ENCODE peak calls at places on chromosomes 3 and 15, in seven cellular contexts. One of them, this sample, is unnamed. For H3K4me1 and H3K36me3, the result is how much of the 10 kb centered on the place peaks cover.

GRCh38 chr3:114565201-114565600 is 271.4 kb downstream of the TIGIT start:
- DNase-seq in IMR-90: no peak
- DNase-seq in heart left ventricle: peak
- DNase-seq in transverse colon: peak
- DNase-seq in stomach: no peak
- DNase-seq in endothelial cell of umbilical vein: no peak
- DNase-seq in esophagus squamous epithelium: no peak
- DNase-seq in this sample: peak

GRCh38 chr3:98243843-98244242 is 20.2 kb upstream of the OR5H6 start:
- DNase-seq in IMR-90: no peak
- DNase-seq in heart left ventricle: no peak
- DNase-seq in transverse colon: no peak
- DNase-seq in stomach: no peak
- DNase-seq in endothelial cell of umbilical vein: no peak
- DNase-seq in esophagus squamous epithelium: no peak
- DNase-seq in this sample: no peak

GRCh38 chr3:42371776-42372175 is 38.6 kb downstream of the LYZL4 start:
- DNase-seq in IMR-90: no peak
- DNase-seq in heart left ventricle: no peak
- DNase-seq in transverse colon: no peak
- DNase-seq in stomach: no peak
- DNase-seq in endothelial cell of umbilical vein: no peak
- DNase-seq in esophagus squamous epithelium: no peak
- DNase-seq in this sample: no peak

GRCh38 chr3:138675393-138675792 is 66.8 kb downstream of the FAIM start:
- DNase-seq in IMR-90: peak
- DNase-seq in heart left ventricle: no peak
- DNase-seq in transverse colon: no peak
- DNase-seq in stomach: no peak
- DNase-seq in endothelial cell of umbilical vein: no peak
- DNase-seq in esophagus squamous epithelium: no peak
- DNase-seq in this sample: no peak

GRCh38 chr3:182116386-182116785 is 404.7 kb downstream of the SOX2 start:
- DNase-seq in IMR-90: no peak
- DNase-seq in heart left ventricle: no peak
- DNase-seq in transverse colon: no peak
- DNase-seq in stomach: no peak
- DNase-seq in endothelial cell of umbilical vein: no peak
- DNase-seq in esophagus squamous epithelium: no peak
- DNase-seq in this sample: no peak

GRCh38 chr3:193686665-193687506 is 93.9 kb downstream of the OPA1 start:
- DNase-seq in IMR-90: peak
- DNase-seq in heart left ventricle: no peak
- DNase-seq in transverse colon: no peak
- DNase-seq in stomach: no peak
- DNase-seq in endothelial cell of umbilical vein: no peak
- DNase-seq in esophagus squamous epithelium: no peak
- DNase-seq in this sample: no peak

GRCh38 chr15:74470631-74471396 is 9.9 kb upstream of the UBL7 start:
- DNase-seq in IMR-90: no peak
- DNase-seq in heart left ventricle: no peak
- DNase-seq in transverse colon: no peak
- DNase-seq in stomach: no peak
- DNase-seq in endothelial cell of umbilical vein: no peak
- DNase-seq in esophagus squamous epithelium: no peak
- DNase-seq in this sample: no peak

GRCh38 chr15:73688455-73688854 is 4.3 kb downstream of the CD276 start:
- DNase-seq in IMR-90: peak
- DNase-seq in heart left ventricle: no peak
- DNase-seq in transverse colon: no peak
- DNase-seq in stomach: no peak
- DNase-seq in endothelial cell of umbilical vein: peak
- DNase-seq in esophagus squamous epithelium: no peak
- DNase-seq in this sample: no peak

GRCh38 chr3:141934354-141934753 is 57.9 kb downstream of the ATP1B3 start:
- DNase-seq in IMR-90: no peak
- DNase-seq in heart left ventricle: no peak
- DNase-seq in transverse colon: no peak
- DNase-seq in stomach: no peak
- DNase-seq in endothelial cell of umbilical vein: no peak
- DNase-seq in esophagus squamous epithelium: no peak
- DNase-seq in this sample: no peak

GRCh38 chr15:60553163-60553562 is 74.2 kb upstream of the ICE2 start:
- DNase-seq in IMR-90: no peak
- DNase-seq in heart left ventricle: no peak
- DNase-seq in transverse colon: no peak
- DNase-seq in stomach: no peak
- DNase-seq in endothelial cell of umbilical vein: no peak
- DNase-seq in esophagus squamous epithelium: no peak
- DNase-seq in this sample: no peak

GRCh38 chr15:60379466-60380274 is 18.1 kb downstream of the ANXA2 start:
- DNase-seq in IMR-90: peak
- DNase-seq in heart left ventricle: no peak
- DNase-seq in transverse colon: no peak
- DNase-seq in stomach: no peak
- DNase-seq in endothelial cell of umbilical vein: no peak
- DNase-seq in esophagus squamous epithelium: no peak
- DNase-seq in this sample: no peak

GRCh38 chr3:113287111-113287817 is 75.9 kb downstream of the BOC start:
- DNase-seq in IMR-90: peak
- DNase-seq in heart left ventricle: no peak
- DNase-seq in transverse colon: no peak
- DNase-seq in stomach: no peak
- DNase-seq in endothelial cell of umbilical vein: peak
- DNase-seq in esophagus squamous epithelium: no peak
- DNase-seq in this sample: peak

GRCh38 chr3:15099364-15100098 is 583 bp upstream of the RBSN start:
- DNase-seq in IMR-90: no peak
- DNase-seq in heart left ventricle: no peak
- DNase-seq in transverse colon: peak
- DNase-seq in stomach: no peak
- DNase-seq in endothelial cell of umbilical vein: no peak
- DNase-seq in esophagus squamous epithelium: no peak
- DNase-seq in this sample: no peak

GRCh38 chr15:92817339-92817886 is 82.7 kb upstream of the CHD2 start:
- DNase-seq in IMR-90: no peak
- DNase-seq in heart left ventricle: no peak
- DNase-seq in transverse colon: no peak
- DNase-seq in stomach: no peak
- DNase-seq in endothelial cell of umbilical vein: no peak
- DNase-seq in esophagus squamous epithelium: no peak
- DNase-seq in this sample: no peak

GRCh38 chr15:99443768-99444446 is 121.9 kb upstream of the MEF2A start:
- DNase-seq in IMR-90: no peak
- DNase-seq in heart left ventricle: no peak
- DNase-seq in transverse colon: no peak
- DNase-seq in stomach: peak
- DNase-seq in endothelial cell of umbilical vein: no peak
- DNase-seq in esophagus squamous epithelium: no peak
- DNase-seq in this sample: peak

GRCh38 chr3:109731639-109732473 is 394.5 kb upstream of the DPPA4 start:
- DNase-seq in IMR-90: peak
- DNase-seq in heart left ventricle: no peak
- DNase-seq in transverse colon: peak
- DNase-seq in stomach: peak
- DNase-seq in endothelial cell of umbilical vein: peak
- DNase-seq in esophagus squamous epithelium: no peak
- DNase-seq in this sample: peak

GRCh38 chr3:189902230-189903186 is 218.2 kb downstream of the P3H2 start:
- DNase-seq in IMR-90: peak
- DNase-seq in heart left ventricle: no peak
- DNase-seq in transverse colon: no peak
- DNase-seq in stomach: no peak
- DNase-seq in endothelial cell of umbilical vein: peak
- DNase-seq in esophagus squamous epithelium: no peak
- DNase-seq in this sample: no peak

GRCh38 chr15:65368300-65368617 is 9.5 kb downstream of the IGDCC3 start:
- DNase-seq in IMR-90: no peak
- DNase-seq in heart left ventricle: no peak
- DNase-seq in transverse colon: no peak
- DNase-seq in stomach: no peak
- DNase-seq in endothelial cell of umbilical vein: no peak
- DNase-seq in esophagus squamous epithelium: no peak
- DNase-seq in this sample: no peak

GRCh38 chr3:4837405-4837804 is 141.8 kb upstream of the BHLHE40 start:
- DNase-seq in IMR-90: no peak
- DNase-seq in heart left ventricle: no peak
- DNase-seq in transverse colon: no peak
- DNase-seq in stomach: no peak
- DNase-seq in endothelial cell of umbilical vein: no peak
- DNase-seq in esophagus squamous epithelium: no peak
- DNase-seq in this sample: no peak

GRCh38 chr3:170154084-170154483 is 27.4 kb downstream of the PHC3 start:
- DNase-seq in IMR-90: peak
- DNase-seq in heart left ventricle: no peak
- DNase-seq in transverse colon: no peak
- DNase-seq in stomach: no peak
- DNase-seq in endothelial cell of umbilical vein: no peak
- DNase-seq in esophagus squamous epithelium: no peak
- DNase-seq in this sample: no peak

GRCh38 chr15:49696441-49696840 is 75.6 kb downstream of the DTWD1 start:
- DNase-seq in IMR-90: peak
- DNase-seq in heart left ventricle: no peak
- DNase-seq in transverse colon: no peak
- DNase-seq in stomach: no peak
- DNase-seq in endothelial cell of umbilical vein: no peak
- DNase-seq in esophagus squamous epithelium: no peak
- DNase-seq in this sample: no peak

GRCh38 chr3:66983101-66983500 is 15.0 kb upstream of the KBTBD8 start:
- DNase-seq in IMR-90: no peak
- DNase-seq in heart left ventricle: no peak
- DNase-seq in transverse colon: no peak
- DNase-seq in stomach: no peak
- DNase-seq in endothelial cell of umbilical vein: no peak
- DNase-seq in esophagus squamous epithelium: no peak
- DNase-seq in this sample: no peak

GRCh38 chr3:197454014-197454413 is 101.8 kb downstream of the BDH1 start:
- DNase-seq in IMR-90: no peak
- DNase-seq in heart left ventricle: no peak
- DNase-seq in transverse colon: peak
- DNase-seq in stomach: no peak
- DNase-seq in endothelial cell of umbilical vein: no peak
- DNase-seq in esophagus squamous epithelium: no peak
- DNase-seq in this sample: no peak

GRCh38 chr3:141360888-141361598 is 7.3 kb upstream of the ZBTB38 start:
- DNase-seq in IMR-90: peak
- DNase-seq in heart left ventricle: no peak
- DNase-seq in transverse colon: no peak
- DNase-seq in stomach: no peak
- DNase-seq in endothelial cell of umbilical vein: peak
- DNase-seq in esophagus squamous epithelium: no peak
- DNase-seq in this sample: no peak

GRCh38 chr3:7682822-7683229 is 818.8 kb upstream of the LMCD1 start:
- DNase-seq in IMR-90: peak
- DNase-seq in heart left ventricle: no peak
- DNase-seq in transverse colon: no peak
- DNase-seq in stomach: no peak
- DNase-seq in endothelial cell of umbilical vein: peak
- DNase-seq in esophagus squamous epithelium: no peak
- DNase-seq in this sample: peak

DNA sequence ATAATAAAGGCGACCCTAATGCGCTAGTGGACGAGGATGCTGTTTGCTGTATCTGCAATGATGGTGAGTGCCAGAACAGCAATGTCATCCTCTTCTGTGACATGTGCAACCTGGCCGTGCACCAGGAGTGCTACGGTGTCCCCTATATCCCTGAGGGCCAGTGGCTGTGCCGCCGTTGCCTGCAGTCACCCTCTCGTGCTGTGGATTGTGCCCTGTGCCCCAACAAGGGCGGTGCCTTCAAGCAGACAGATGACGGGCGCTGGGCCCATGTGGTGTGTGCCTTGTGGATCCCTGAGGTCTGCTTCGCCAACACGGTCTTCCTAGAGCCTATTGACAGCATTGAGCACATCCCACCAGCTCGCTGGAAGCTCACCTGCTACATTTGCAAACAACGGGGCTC is 7.6 kb downstream of the BRPF1 start:
- DNase-seq in IMR-90: no peak
- DNase-seq in heart left ventricle: no peak
- DNase-seq in transverse colon: no peak
- DNase-seq in stomach: no peak
- DNase-seq in endothelial cell of umbilical vein: no peak
- DNase-seq in esophagus squamous epithelium: no peak
- DNase-seq in this sample: no peak
- TF ChIP-seq POLR2A in IMR-90: no peak
- TF ChIP-seq POLR2A in heart left ventricle: no peak
- TF ChIP-seq POLR2A in transverse colon: no peak
- TF ChIP-seq POLR2A in stomach: no peak
- TF ChIP-seq POLR2A in endothelial cell of umbilical vein: no peak
- TF ChIP-seq POLR2A in esophagus squamous epithelium: no peak
- TF ChIP-seq POLR2A in this sample: no peak

GRCh38 chr3:152386208-152386607 is 117.5 kb downstream of the MBNL1 start:
- DNase-seq in IMR-90: no peak
- DNase-seq in heart left ventricle: no peak
- DNase-seq in transverse colon: no peak
- DNase-seq in stomach: no peak
- DNase-seq in endothelial cell of umbilical vein: no peak
- DNase-seq in esophagus squamous epithelium: no peak
- DNase-seq in this sample: no peak
- H3K4me1 ChIP-seq in IMR-90: under half
- H3K4me1 ChIP-seq in heart left ventricle: under half
- H3K4me1 ChIP-seq in transverse colon: half or more
- H3K4me1 ChIP-seq in stomach: half or more
- H3K4me1 ChIP-seq in endothelial cell of umbilical vein: under half
- H3K4me1 ChIP-seq in esophagus squamous epithelium: under half
- H3K4me1 ChIP-seq in this sample: under half

GRCh38 chr3:183148056-183148455 is 14.5 kb downstream of the LAMP3 start:
- DNase-seq in IMR-90: peak
- DNase-seq in heart left ventricle: no peak
- DNase-seq in transverse colon: no peak
- DNase-seq in stomach: no peak
- DNase-seq in endothelial cell of umbilical vein: no peak
- DNase-seq in esophagus squamous epithelium: no peak
- DNase-seq in this sample: no peak
- H3K36me3 ChIP-seq in IMR-90: under half
- H3K36me3 ChIP-seq in heart left ventricle: under half
- H3K36me3 ChIP-seq in transverse colon: under half
- H3K36me3 ChIP-seq in stomach: under half
- H3K36me3 ChIP-seq in endothelial cell of umbilical vein: under half
- H3K36me3 ChIP-seq in esophagus squamous epithelium: under half
- H3K36me3 ChIP-seq in this sample: under half

DNA sequence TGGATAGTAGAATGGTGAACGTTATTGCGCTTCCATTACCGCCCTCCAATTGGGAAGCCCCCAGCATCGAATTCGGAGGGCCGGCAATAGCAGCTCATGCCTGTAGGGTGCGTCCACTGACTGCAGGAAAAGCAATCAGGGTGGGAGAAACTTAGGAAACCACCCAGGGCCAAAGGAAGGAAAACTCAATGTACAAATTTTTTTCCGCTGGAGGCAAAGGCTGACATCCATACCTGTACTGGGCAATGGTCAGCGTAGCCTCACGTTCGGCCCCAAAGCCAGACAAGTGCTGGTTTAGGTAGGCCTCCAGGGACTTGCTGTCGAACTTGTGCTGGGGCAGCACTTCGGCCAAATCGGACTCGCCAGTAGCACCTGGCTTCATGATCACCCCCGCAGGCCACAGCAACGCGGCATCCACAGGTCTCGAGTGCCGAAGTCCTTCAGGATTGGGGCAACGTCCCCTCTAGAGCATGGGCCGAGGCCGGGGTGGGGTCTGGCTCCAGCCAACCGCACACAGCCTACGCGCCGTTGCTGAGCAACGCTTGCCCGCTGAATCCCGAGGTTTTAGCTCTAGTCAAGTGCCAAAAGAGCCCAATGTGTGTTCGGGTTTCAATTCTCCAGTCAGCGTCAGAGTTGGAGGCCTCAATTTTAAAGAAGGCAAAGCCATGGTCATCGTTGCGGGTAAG is at the start of gene ACAD11:
- DNase-seq in IMR-90: peak
- DNase-seq in heart left ventricle: peak
- DNase-seq in transverse colon: peak
- DNase-seq in stomach: peak
- DNase-seq in endothelial cell of umbilical vein: peak
- DNase-seq in esophagus squamous epithelium: no peak
- DNase-seq in this sample: peak
- TF ChIP-seq POLR2A in IMR-90: no peak
- TF ChIP-seq POLR2A in heart left ventricle: no peak
- TF ChIP-seq POLR2A in transverse colon: no peak
- TF ChIP-seq POLR2A in stomach: no peak
- TF ChIP-seq POLR2A in endothelial cell of umbilical vein: no peak
- TF ChIP-seq POLR2A in esophagus squamous epithelium: no peak
- TF ChIP-seq POLR2A in this sample: no peak

This sample was measured in testis.